ENCODE peak calls at places on chromosomes 3 and 15, in nine cellular contexts. F, V, E, R, N, O, P, A and Q are unnamed samples. For H3K4me1, the result is how much of the 10 kb centered on the place peaks cover.

GRCh38 chr15:42955518-42955917 is 34.9 kb upstream of the TTBK2 start:
- DNase-seq in E (no peak), F (no peak), R (no peak), N (no peak), O (no peak), A (no peak), P (no peak), V (no peak), Q (no peak)

GRCh38 chr3:160556141-160556540 is 9.2 kb downstream of the KPNA4 start:
- DNase-seq in F (no peak), R (no peak), A (no peak), V (no peak), P (no peak), O (no peak), N (no peak), E (no peak), Q (no peak)

GRCh38 chr15:40003491-40003916 is 35.5 kb downstream of the SRP14 start:
- DNase-seq in R (no peak), F (no peak), P (no peak), A (no peak), E (no peak), N (no peak), V (no peak), O (no peak), Q (no peak)

GRCh38 chr3:171895890-171896289 is 52.7 kb downstream of the TMEM212 start:
- DNase-seq in A (no peak), F (no peak), R (no peak), N (no peak), V (no peak), P (no peak), E (no peak), O (no peak), Q (no peak)

GRCh38 chr3:88231632-88232031 is 81.9 kb downstream of the C3orf38 start:
- DNase-seq in R (no peak), N (no peak), A (no peak), E (no peak), F (no peak), V (no peak), O (no peak), P (no peak), Q (no peak)

GRCh38 chr3:143970773-143971366 is 753 bp upstream of the DIPK2A start:
- DNase-seq in R (peak), E (peak), V (peak), N (peak), A (peak), O (no peak), F (peak), P (peak), Q (peak)

GRCh38 chr3:51718547-51719412 is 11.9 kb downstream of the GRM2 start:
- DNase-seq in V (peak), E (no peak), P (no peak), N (no peak), F (peak), A (no peak), R (peak), O (peak), Q (peak)

GRCh38 chr3:150376001-150376848 is 31.9 kb upstream of the TSC22D2 start:
- DNase-seq in O (no peak), R (no peak), V (no peak), N (no peak), P (no peak), E (no peak), F (no peak), A (no peak), Q (peak)

GRCh38 chr3:98343647-98344507 is 9.8 kb upstream of the OR5K4 start:
- DNase-seq in P (no peak), E (no peak), R (no peak), F (no peak), A (no peak), N (no peak), O (peak), V (peak), Q (no peak)

GRCh38 chr3:128338536-128339400 is 127.9 kb downstream of the DNAJB8 start:
- DNase-seq in V (no peak), N (peak), P (no peak), E (no peak), O (no peak), F (no peak), R (no peak), A (no peak), Q (no peak)

GRCh38 chr3:119562307-119562961 is 3.0 kb upstream of the CD80 start:
- DNase-seq in P (no peak), F (no peak), N (no peak), O (no peak), V (no peak), R (no peak), E (no peak), A (peak), Q (no peak)

GRCh38 chr3:149315694-149316093 is 17.7 kb downstream of the TM4SF18 start:
- DNase-seq in E (no peak), N (no peak), F (no peak), R (no peak), O (no peak), V (no peak), P (no peak), A (no peak), Q (no peak)

GRCh38 chr3:187136936-187137335 is 2.4 kb downstream of the RPL39L start:
- DNase-seq in E (no peak), P (no peak), N (no peak), O (no peak), A (no peak), F (no peak), V (no peak), R (no peak), Q (no peak)

GRCh38 chr3:68666409-68667193 is 265.7 kb downstream of the TAFA4 start:
- DNase-seq in E (no peak), O (no peak), P (no peak), V (no peak), F (no peak), R (no peak), A (no peak), N (no peak), Q (no peak)

GRCh38 chr3:45554001-45554691 is 40.4 kb upstream of the LIMD1 start:
- DNase-seq in P (no peak), A (no peak), F (no peak), N (peak), R (peak), E (peak), V (peak), O (no peak), Q (no peak)

GRCh38 chr3:104126864-104127553 is 1239.7 kb upstream of the ALCAM start:
- DNase-seq in E (no peak), N (no peak), V (no peak), F (no peak), A (no peak), O (no peak), R (no peak), P (no peak), Q (no peak)

GRCh38 chr3:57691411-57692133 is 1.3 kb downstream of the DENND6A start:
- DNase-seq in R (no peak), F (no peak), P (no peak), A (no peak), E (no peak), V (no peak), N (no peak), O (no peak), Q (no peak)

GRCh38 chr3:9250236-9250635 is 790 bp upstream of the SRGAP3 start:
- DNase-seq in F (no peak), N (no peak), A (no peak), V (no peak), P (no peak), R (no peak), O (no peak), E (no peak), Q (no peak)

GRCh38 chr3:9248232-9249191 is 934 bp downstream of the SRGAP3 start:
- DNase-seq in P (no peak), O (no peak), N (no peak), V (peak), R (no peak), A (no peak), F (no peak), E (no peak), Q (no peak)

GRCh38 chr3:9249273-9250192 is at the start of gene SRGAP3:
- DNase-seq in E (peak), V (peak), R (peak), N (peak), F (peak), O (peak), A (peak), P (peak), Q (peak)

GRCh38 chr3:9246196-9246595 is 3.2 kb downstream of the SRGAP3 start:
- DNase-seq in E (no peak), V (no peak), P (no peak), R (no peak), A (no peak), N (no peak), F (no peak), O (no peak), Q (no peak)

DNA sequence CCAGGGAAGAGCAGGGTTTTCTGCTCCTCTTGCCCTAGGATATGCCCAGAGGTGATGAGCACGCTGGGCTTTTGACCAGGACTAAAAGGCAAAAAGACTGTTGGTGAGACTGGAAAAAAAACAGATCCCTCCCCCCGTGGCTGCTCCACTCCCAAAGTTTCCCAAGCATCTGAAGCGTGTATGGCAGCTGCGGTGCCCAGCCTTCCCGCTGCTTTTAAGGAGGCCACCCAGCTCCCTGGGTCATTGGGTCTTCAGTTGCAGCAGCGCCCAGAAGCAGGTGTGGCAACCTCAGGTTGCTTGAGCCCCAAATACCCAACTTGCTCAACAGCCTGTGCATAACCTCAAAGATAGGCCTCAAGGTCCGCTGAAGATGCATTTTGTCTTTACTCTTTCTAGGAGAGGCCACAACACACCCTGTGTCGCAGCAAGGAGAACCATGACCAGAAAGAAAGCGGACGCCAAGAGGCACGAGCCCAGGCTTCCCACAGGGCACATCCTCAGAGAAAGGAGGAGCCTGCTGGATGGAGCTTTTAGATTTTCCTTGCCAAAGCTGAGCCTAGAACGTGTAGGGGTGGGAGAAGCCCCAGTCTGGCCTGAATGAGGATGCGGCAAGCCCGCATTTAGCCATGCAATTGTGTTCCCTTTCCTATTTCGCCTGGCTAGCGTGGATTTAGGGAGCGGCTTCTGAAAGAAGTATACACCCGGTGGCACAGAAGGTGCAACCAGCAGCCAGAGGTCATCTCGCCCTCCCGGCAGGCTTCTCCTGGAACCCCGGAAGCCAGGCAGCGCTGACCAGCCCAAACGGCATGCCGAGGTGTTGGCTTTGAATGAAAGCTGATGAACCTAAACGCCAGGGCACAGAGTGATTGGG is 1.9 kb downstream of the SRGAP3 start:
- DNase-seq in A (no peak), V (no peak), F (no peak), P (no peak), E (no peak), N (no peak), O (no peak), R (no peak), Q (no peak)
- H3K4me3 ChIP-seq in A (peak), V (no peak), F (no peak), P (no peak), E (peak), N (no peak), O (no peak), R (no peak), Q (no peak)

GRCh38 chr15:66725468-66725785 is 23.4 kb downstream of the SMAD6 start:
- DNase-seq in P (no peak), N (no peak), E (no peak), V (no peak), R (no peak), A (no peak), O (no peak), F (no peak), Q (no peak)
- H3K4me1 ChIP-seq in P (under half), N (under half), E (under half), V (under half), R (under half), A (under half), O (half or more), F (under half), Q (under half)

DNA sequence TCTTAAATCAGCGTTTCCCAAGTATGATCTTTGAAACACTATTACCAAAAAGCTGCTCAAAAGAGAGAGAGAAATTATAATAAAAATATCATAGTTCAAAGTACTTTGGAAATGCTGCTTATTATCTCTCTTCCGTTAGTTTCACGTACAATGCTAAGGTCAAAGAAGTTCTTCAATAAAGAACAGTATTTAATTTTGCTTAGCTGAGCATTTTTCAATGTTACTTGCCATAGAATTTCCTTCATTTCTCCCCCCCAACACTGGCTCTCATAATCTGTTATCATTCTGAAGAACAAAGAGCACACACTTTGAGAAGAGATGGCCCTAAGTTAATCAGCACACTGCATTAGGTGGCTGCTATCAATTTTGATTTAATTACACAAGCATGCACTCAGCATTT is 840.8 kb upstream of the CFAP20DC start:
- DNase-seq in R (no peak), V (no peak), E (no peak), F (no peak), A (no peak), N (no peak), P (no peak), O (no peak), Q (no peak)
- H3K4me3 ChIP-seq in R (no peak), V (no peak), E (no peak), F (no peak), A (no peak), N (no peak), P (no peak), O (no peak), Q (no peak)

DNA sequence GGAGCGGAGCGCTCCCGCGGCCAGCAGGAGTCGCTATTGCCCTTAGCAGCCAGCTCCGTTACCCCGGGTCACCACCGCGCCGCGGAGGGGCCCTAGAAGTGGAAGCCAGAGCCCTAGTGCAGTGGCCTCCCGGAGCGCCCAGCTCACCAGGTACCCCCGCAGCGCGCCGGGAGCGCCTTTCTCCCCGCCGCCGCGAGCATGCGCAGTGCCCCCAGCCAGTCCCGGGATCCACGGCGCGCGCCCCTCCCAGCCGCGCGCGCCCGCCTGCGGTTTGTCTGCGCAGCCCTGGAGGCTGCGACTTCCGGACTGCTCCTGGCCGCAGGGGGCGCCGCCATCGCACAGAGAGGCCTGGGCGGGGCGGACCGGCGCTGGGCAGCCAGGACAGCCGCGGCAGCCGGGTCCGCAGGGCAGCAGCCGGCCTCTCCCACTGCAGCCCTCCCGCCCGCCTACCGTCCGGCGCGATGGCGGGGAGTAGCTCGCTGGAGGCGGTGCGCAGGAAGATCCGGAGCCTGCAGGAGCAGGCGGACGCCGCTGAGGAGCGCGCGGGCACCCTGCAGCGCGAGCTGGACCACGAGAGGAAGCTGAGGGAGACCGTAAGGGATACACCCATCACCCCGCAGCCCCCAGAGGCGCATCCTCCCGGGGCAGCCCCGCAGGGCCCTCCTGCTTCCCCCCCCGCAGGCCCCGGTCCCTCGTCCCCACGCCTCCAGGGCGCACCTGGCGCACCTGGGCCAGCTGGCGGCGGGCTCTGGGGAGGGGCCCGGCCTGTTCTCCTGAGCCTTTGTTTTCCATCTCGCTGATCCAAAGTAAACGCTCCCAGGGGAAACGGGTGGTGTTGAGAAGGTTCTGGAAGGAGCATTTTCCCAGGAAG is 5.8 kb downstream of the TPM1 start:
- DNase-seq in R (peak), F (peak), O (peak), A (peak), P (peak), E (peak), V (peak), N (peak), Q (peak)
- H3K4me1 ChIP-seq in R (under half), F (under half), O (half or more), A (under half), P (under half), E (half or more), V (half or more), N (half or more), Q (under half)

DNA sequence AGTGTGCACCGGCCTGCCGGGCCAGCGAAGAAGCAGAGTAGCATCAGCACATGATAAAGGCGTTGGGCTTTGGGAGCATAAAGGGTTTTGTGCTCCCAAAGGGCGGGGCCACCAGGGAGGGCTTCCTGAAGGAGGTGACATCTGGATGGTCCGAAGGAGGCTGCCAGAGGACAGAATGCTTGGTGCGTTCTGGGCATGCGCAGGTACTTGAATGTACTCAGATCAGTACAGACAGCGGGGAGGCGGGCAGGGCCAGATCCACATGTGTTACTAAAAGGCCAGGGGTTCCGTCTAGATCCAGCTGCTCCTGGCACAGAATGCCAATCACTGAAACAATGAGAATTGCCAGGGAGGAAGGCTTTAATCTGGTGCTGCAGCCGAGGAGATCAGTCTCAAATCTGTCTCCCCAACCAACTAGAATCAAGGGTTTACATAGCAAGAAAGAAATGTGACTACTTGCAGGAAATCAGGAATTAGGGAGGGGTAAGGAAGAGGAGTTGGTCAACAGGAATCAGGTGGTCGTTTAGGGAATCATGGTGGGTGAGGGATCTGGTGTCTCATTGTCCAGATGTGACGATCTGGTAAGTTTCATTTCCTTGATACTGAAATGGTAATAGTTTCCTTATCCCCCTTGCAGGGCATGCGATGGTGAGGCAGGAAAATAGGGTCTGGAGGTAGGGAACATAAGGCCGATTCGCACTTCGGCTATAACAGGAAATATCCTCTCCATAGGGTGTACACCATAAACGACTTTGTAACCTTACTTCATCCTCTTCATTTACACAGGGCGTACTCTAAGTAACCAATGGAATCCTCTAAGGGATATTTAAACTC is at the start of the genes LRRC34 and LRRIQ4:
- DNase-seq in R (peak), A (peak), P (no peak), E (peak), N (peak), V (peak), O (no peak), F (peak), Q (peak)
- H3K4me3 ChIP-seq in R (peak), A (peak), P (peak), E (peak), N (peak), V (peak), O (peak), F (no peak), Q (peak)

GRCh38 chr15:31358163-31358562 is 31.5 kb downstream of the KLF13 start:
- DNase-seq in O (no peak), N (no peak), A (no peak), V (no peak), F (no peak), R (no peak), P (no peak), E (no peak), Q (no peak)

GRCh38 chr15:31360158-31360561 is 33.5 kb downstream of the KLF13 start:
- DNase-seq in N (no peak), E (no peak), A (no peak), F (no peak), P (no peak), O (no peak), V (no peak), R (no peak), Q (peak)

GRCh38 chr15:31358957-31359721 is 32.5 kb downstream of the KLF13 start:
- DNase-seq in A (no peak), P (no peak), E (no peak), R (no peak), O (no peak), N (no peak), F (no peak), V (no peak), Q (no peak)

GRCh38 chr15:31359722-31360111 is 33.1 kb downstream of the KLF13 start:
- DNase-seq in O (no peak), R (no peak), P (no peak), F (no peak), A (no peak), E (no peak), V (peak), N (no peak), Q (peak)

GRCh38 chr15:31357148-31357547 is 30.5 kb downstream of the KLF13 start:
- DNase-seq in N (no peak), V (no peak), F (no peak), P (no peak), O (peak), R (no peak), A (no peak), E (no peak), Q (no peak)
- H3K4me1 ChIP-seq in N (half or more), V (half or more), F (half or more), P (half or more), O (half or more), R (half or more), A (half or more), E (half or more), Q (half or more)

DNA sequence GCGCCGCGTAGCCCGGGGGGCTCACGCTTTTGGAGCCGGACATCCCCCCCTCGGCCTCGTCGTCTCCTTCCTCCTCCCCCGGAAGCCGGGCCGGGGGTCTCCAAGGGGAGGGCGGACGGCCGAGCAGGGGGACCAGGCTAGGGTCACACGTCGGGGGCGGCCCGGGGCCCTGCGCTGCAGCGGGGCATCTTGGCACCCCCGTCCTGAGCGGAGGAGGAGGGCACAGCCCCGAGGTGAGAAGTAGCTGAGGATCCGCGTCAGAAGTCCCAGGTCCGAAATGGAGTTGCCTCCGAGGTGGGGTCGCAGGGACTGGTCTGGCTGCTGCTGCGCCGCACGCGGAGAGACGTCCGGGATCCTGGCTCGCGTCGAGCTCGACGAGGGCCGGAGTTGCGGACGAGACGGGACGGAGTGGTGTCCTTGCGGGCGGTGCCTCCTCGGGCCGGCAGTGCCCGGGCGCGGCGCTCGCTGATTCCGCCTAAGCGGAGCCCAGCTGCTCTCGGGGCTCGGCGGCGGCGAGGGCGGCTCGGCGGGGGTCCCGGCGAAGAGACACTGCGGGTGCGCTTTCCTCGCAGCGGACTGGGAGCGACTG is at the start of gene ADCY5:
- DNase-seq in P (no peak), O (no peak), F (peak), R (peak), E (no peak), N (peak), V (peak), A (no peak), Q (peak)
- H3K4me3 ChIP-seq in P (peak), O (peak), F (peak), R (peak), E (peak), N (peak), V (peak), A (no peak), Q (peak)